ENCODE peak calls at places on chromosome 7, in five cellular contexts. One of them, this sample, is unnamed.
A peak's percentile ranks its signal among the peaks of the same experiment; 100 is the strongest.

GRCh38 chr7:110604206-110604605 is 486.7 kb upstream of the LRRN3 start:
- DNase-seq in MM.1S: no peak
- DNase-seq in endothelial cell of umbilical vein: no peak
- DNase-seq in fibroblast of lung: no peak
- DNase-seq in HepG2: no peak
- DNase-seq in this sample: no peak

GRCh38 chr7:115087437-115087836 is 165.5 kb downstream of the MDFIC start:
- DNase-seq in MM.1S: no peak
- DNase-seq in endothelial cell of umbilical vein: peak; percentile 97
- DNase-seq in fibroblast of lung: peak; percentile 88
- DNase-seq in HepG2: peak; percentile 31
- DNase-seq in this sample: no peak

GRCh38 chr7:114711244-114711643 is 210.7 kb upstream of the MDFIC start:
- DNase-seq in MM.1S: no peak
- DNase-seq in endothelial cell of umbilical vein: no peak
- DNase-seq in fibroblast of lung: peak; percentile 15
- DNase-seq in HepG2: no peak
- DNase-seq in this sample: no peak

GRCh38 chr7:95794917-95795515 is 22.7 kb downstream of the DYNC1I1 start:
- DNase-seq in MM.1S: peak; percentile 50
- DNase-seq in endothelial cell of umbilical vein: peak; percentile 18
- DNase-seq in fibroblast of lung: peak; percentile 14
- DNase-seq in HepG2: peak; percentile 24
- DNase-seq in this sample: peak; percentile 7

GRCh38 chr7:13830604-13830915 is 158.9 kb downstream of the ETV1 start:
- DNase-seq in MM.1S: no peak
- DNase-seq in endothelial cell of umbilical vein: no peak
- DNase-seq in fibroblast of lung: no peak
- DNase-seq in HepG2: no peak
- DNase-seq in this sample: no peak

GRCh38 chr7:37208528-37208927 is 240.1 kb downstream of the ELMO1 start:
- DNase-seq in MM.1S: peak; percentile 81
- DNase-seq in endothelial cell of umbilical vein: peak; percentile 73
- DNase-seq in fibroblast of lung: peak; percentile 50
- DNase-seq in HepG2: peak; percentile 53
- DNase-seq in this sample: peak; percentile 43

GRCh38 chr7:94056796-94057207 is 52.6 kb upstream of the BET1 start:
- DNase-seq in MM.1S: no peak
- DNase-seq in endothelial cell of umbilical vein: no peak
- DNase-seq in fibroblast of lung: peak; percentile 98
- DNase-seq in HepG2: no peak
- DNase-seq in this sample: no peak

GRCh38 chr7:93316730-93317129 is 84.6 kb downstream of the VPS50 start:
- DNase-seq in MM.1S: no peak
- DNase-seq in endothelial cell of umbilical vein: no peak
- DNase-seq in fibroblast of lung: peak; percentile 65
- DNase-seq in HepG2: no peak
- DNase-seq in this sample: no peak

GRCh38 chr7:362416-363096 is 72.6 kb downstream of the FOXL3 start:
- DNase-seq in MM.1S: no peak
- DNase-seq in endothelial cell of umbilical vein: peak; percentile 58
- DNase-seq in fibroblast of lung: no peak
- DNase-seq in HepG2: no peak
- DNase-seq in this sample: peak; percentile 88

GRCh38 chr7:40243076-40243475 is 108.3 kb downstream of the SUGCT start:
- DNase-seq in MM.1S: no peak
- DNase-seq in endothelial cell of umbilical vein: no peak
- DNase-seq in fibroblast of lung: no peak
- DNase-seq in HepG2: no peak
- DNase-seq in this sample: no peak

GRCh38 chr7:133330085-133330484 is 77.2 kb downstream of the EXOC4 start:
- DNase-seq in MM.1S: no peak
- DNase-seq in endothelial cell of umbilical vein: no peak
- DNase-seq in fibroblast of lung: no peak
- DNase-seq in HepG2: peak; percentile 3
- DNase-seq in this sample: no peak

GRCh38 chr7:12712236-12712635 is 24.8 kb downstream of the ARL4A start:
- DNase-seq in MM.1S: no peak
- DNase-seq in endothelial cell of umbilical vein: no peak
- DNase-seq in fibroblast of lung: no peak
- DNase-seq in HepG2: peak; percentile 69
- DNase-seq in this sample: no peak

GRCh38 chr7:2108501-2109250 is 124.1 kb downstream of the MAD1L1 start:
- DNase-seq in MM.1S: no peak
- DNase-seq in endothelial cell of umbilical vein: no peak
- DNase-seq in fibroblast of lung: no peak
- DNase-seq in HepG2: no peak
- DNase-seq in this sample: no peak

GRCh38 chr7:125563964-125564529 is 634.4 kb upstream of the POT1 start:
- DNase-seq in MM.1S: no peak
- DNase-seq in endothelial cell of umbilical vein: no peak
- DNase-seq in fibroblast of lung: no peak
- DNase-seq in HepG2: no peak
- DNase-seq in this sample: no peak

GRCh38 chr7:97027427-97028234 is 3.0 kb upstream of the DLX5 start:
- DNase-seq in MM.1S: peak; percentile 75
- DNase-seq in endothelial cell of umbilical vein: peak; percentile 76
- DNase-seq in fibroblast of lung: peak; percentile 74
- DNase-seq in HepG2: peak; percentile 70
- DNase-seq in this sample: peak; percentile 56

GRCh38 chr7:97025130-97025499 is 484 bp upstream of the DLX5 start:
- DNase-seq in MM.1S: no peak
- DNase-seq in endothelial cell of umbilical vein: no peak
- DNase-seq in fibroblast of lung: no peak
- DNase-seq in HepG2: no peak
- DNase-seq in this sample: no peak

GRCh38 chr7:97024209-97025129 is at the start of gene DLX5:
- DNase-seq in MM.1S: no peak
- DNase-seq in endothelial cell of umbilical vein: no peak
- DNase-seq in fibroblast of lung: peak; percentile 15
- DNase-seq in HepG2: peak; percentile 18
- DNase-seq in this sample: no peak

GRCh38 chr7:97025983-97026704 is 1.5 kb upstream of the DLX5 start:
- DNase-seq in MM.1S: no peak
- DNase-seq in endothelial cell of umbilical vein: peak; percentile 26
- DNase-seq in fibroblast of lung: no peak
- DNase-seq in HepG2: no peak
- DNase-seq in this sample: no peak

GRCh38 chr7:97026705-97027426 is 2.2 kb upstream of the DLX5 start:
- DNase-seq in MM.1S: no peak
- DNase-seq in endothelial cell of umbilical vein: no peak
- DNase-seq in fibroblast of lung: no peak
- DNase-seq in HepG2: no peak
- DNase-seq in this sample: no peak
- TF ChIP-seq EZH2 in MM.1S: no peak
- TF ChIP-seq EZH2 in endothelial cell of umbilical vein: peak; percentile 49
- TF ChIP-seq EZH2 in fibroblast of lung: no peak
- TF ChIP-seq EZH2 in HepG2: no peak
- TF ChIP-seq EZH2 in this sample: no peak

GRCh38 chr7:41701542-41701941 is 1.3 kb downstream of the INHBA start:
- DNase-seq in MM.1S: no peak
- DNase-seq in endothelial cell of umbilical vein: no peak
- DNase-seq in fibroblast of lung: no peak
- DNase-seq in HepG2: no peak
- DNase-seq in this sample: no peak

GRCh38 chr7:41701068-41701467 is 1.8 kb downstream of the INHBA start:
- DNase-seq in MM.1S: no peak
- DNase-seq in endothelial cell of umbilical vein: no peak
- DNase-seq in fibroblast of lung: no peak
- DNase-seq in HepG2: no peak
- DNase-seq in this sample: no peak

GRCh38 chr7:41698726-41699125 is 4.2 kb downstream of the INHBA start:
- DNase-seq in MM.1S: no peak
- DNase-seq in endothelial cell of umbilical vein: peak; percentile 67
- DNase-seq in fibroblast of lung: peak; percentile 81
- DNase-seq in HepG2: no peak
- DNase-seq in this sample: no peak

GRCh38 chr7:41699532-41699931 is 3.4 kb downstream of the INHBA start:
- DNase-seq in MM.1S: no peak
- DNase-seq in endothelial cell of umbilical vein: peak; percentile 63
- DNase-seq in fibroblast of lung: peak; percentile 56
- DNase-seq in HepG2: no peak
- DNase-seq in this sample: no peak

DNA sequence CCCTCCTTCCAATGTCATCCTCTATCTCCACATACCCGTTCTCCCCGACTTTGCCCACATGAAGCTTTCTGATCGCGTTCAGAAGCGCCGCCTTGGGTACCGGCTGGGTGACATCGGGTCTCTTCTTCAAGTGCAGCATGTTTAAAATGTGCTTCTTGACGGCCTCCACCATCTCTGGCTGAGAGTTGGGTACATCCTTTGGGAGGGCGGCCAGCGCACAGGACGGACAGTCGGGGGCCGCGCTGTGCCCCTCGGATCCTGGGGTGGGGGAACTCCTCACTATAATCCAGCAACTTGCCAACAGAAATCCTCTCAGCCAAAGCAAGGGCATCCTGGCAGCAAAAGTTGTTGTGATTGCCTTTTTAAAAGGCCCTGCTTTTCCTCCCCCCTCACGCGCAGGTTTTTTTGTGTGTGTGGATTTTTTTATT is 2.8 kb downstream of the INHBA start:
- DNase-seq in MM.1S: no peak
- DNase-seq in endothelial cell of umbilical vein: peak; percentile 59
- DNase-seq in fibroblast of lung: no peak
- DNase-seq in HepG2: no peak
- DNase-seq in this sample: no peak
- TF ChIP-seq EZH2 in MM.1S: no peak
- TF ChIP-seq EZH2 in endothelial cell of umbilical vein: no peak
- TF ChIP-seq EZH2 in fibroblast of lung: no peak
- TF ChIP-seq EZH2 in HepG2: no peak
- TF ChIP-seq EZH2 in this sample: no peak

DNA sequence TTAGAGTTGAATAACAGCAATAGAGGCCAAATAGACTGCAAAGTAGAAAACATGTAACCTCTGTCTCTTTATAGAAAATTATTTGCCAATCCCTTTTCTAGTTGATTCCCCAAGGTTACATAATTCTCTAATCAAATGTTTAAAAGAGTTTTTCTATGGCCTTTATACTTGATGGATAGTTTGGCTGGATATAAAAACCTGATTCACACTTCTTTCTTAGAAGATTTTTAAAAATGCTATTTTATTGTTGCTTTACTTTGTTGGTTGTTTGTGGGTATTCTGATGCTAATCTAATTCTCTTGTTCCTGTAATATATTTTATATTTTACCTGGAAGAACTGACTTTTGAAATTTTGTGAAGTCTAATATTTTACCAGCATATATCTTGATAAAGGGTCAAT is 331.1 kb upstream of the MTPN start:
- DNase-seq in MM.1S: no peak
- DNase-seq in endothelial cell of umbilical vein: no peak
- DNase-seq in fibroblast of lung: no peak
- DNase-seq in HepG2: no peak
- DNase-seq in this sample: no peak
- TF ChIP-seq EZH2 in MM.1S: no peak
- TF ChIP-seq EZH2 in endothelial cell of umbilical vein: no peak
- TF ChIP-seq EZH2 in fibroblast of lung: no peak
- TF ChIP-seq EZH2 in HepG2: no peak
- TF ChIP-seq EZH2 in this sample: no peak

GRCh38 chr7:150927954-150928340 is 50.2 kb downstream of the KCNH2 start:
- DNase-seq in MM.1S: no peak
- DNase-seq in endothelial cell of umbilical vein: no peak
- DNase-seq in fibroblast of lung: no peak
- DNase-seq in HepG2: no peak
- DNase-seq in this sample: no peak
- TF ChIP-seq EZH2 in MM.1S: no peak
- TF ChIP-seq EZH2 in endothelial cell of umbilical vein: no peak
- TF ChIP-seq EZH2 in fibroblast of lung: no peak
- TF ChIP-seq EZH2 in HepG2: no peak
- TF ChIP-seq EZH2 in this sample: no peak

GRCh38 chr7:122072272-122072671 is 71.8 kb downstream of the AASS start:
- DNase-seq in MM.1S: no peak
- DNase-seq in endothelial cell of umbilical vein: no peak
- DNase-seq in fibroblast of lung: no peak
- DNase-seq in HepG2: no peak
- DNase-seq in this sample: no peak
- TF ChIP-seq EZH2 in MM.1S: no peak
- TF ChIP-seq EZH2 in endothelial cell of umbilical vein: no peak
- TF ChIP-seq EZH2 in fibroblast of lung: no peak
- TF ChIP-seq EZH2 in HepG2: no peak
- TF ChIP-seq EZH2 in this sample: no peak

DNA sequence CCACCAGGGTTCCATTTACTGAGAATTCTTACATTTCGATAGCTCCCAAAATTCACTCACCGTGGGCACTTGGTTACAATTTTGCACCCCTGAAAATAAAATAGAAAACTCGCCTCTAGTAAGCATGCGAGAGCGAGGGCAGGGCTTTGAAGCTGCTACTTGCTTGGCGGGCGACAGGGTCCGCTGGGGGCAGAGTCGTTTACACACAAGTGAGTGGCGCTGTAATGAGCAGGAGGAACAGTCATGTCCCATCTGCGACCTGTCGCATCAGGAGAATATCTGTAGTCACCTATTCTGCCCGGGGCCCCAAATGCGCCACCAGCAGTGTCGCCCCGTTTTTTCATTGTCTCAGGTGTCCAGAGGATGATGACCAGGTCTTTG is 1.2 kb upstream of the MEOX2 start:
- DNase-seq in MM.1S: no peak
- DNase-seq in endothelial cell of umbilical vein: peak; percentile 37
- DNase-seq in fibroblast of lung: no peak
- DNase-seq in HepG2: no peak
- DNase-seq in this sample: no peak
- TF ChIP-seq EZH2 in MM.1S: no peak
- TF ChIP-seq EZH2 in endothelial cell of umbilical vein: no peak
- TF ChIP-seq EZH2 in fibroblast of lung: no peak
- TF ChIP-seq EZH2 in HepG2: no peak
- TF ChIP-seq EZH2 in this sample: no peak

This sample was measured in DND-41.